ENCODE peak calls at places on chromosomes 13 and 19, in nine cellular contexts. E, J, M, T, D, I, P, U and N are unnamed samples.
A peak's percentile ranks its signal among the peaks of the same experiment; 100 is the strongest.

GRCh38 chr13:23794267-23795161 is 94.7 kb downstream of the MIPEP start:
- DNase-seq in U (no peak), M (no peak), T (no peak), P (no peak), E (no peak), I (peak; percentile 63), J (no peak), D (peak; percentile 96), N (no peak)

GRCh38 chr13:99075268-99076191 is 97.7 kb upstream of the DOCK9 start:
- DNase-seq in T (no peak), M (no peak), J (no peak), U (no peak), I (no peak), D (no peak), P (no peak), E (no peak), N (no peak)

GRCh38 chr19:44588753-44589112 is 24.6 kb upstream of the IGSF23 start:
- DNase-seq in E (no peak), J (no peak), T (no peak), D (no peak), P (no peak), I (no peak), U (no peak), M (peak; percentile 49), N (no peak)

GRCh38 chr19:3270908-3271307 is 46.4 kb downstream of the CELF5 start:
- DNase-seq in U (peak; percentile 26), T (no peak), I (peak; percentile 18), P (no peak), M (peak; percentile 47), D (peak; percentile 47), E (peak; percentile 57), J (no peak), N (no peak)

GRCh38 chr13:28741080-28741479 is 22.3 kb upstream of the SLC46A3 start:
- DNase-seq in D (no peak), P (no peak), M (no peak), U (no peak), J (no peak), E (no peak), I (no peak), T (no peak), N (no peak)

GRCh38 chr13:20150561-20150960 is 10.3 kb downstream of the GJA3 start:
- DNase-seq in J (no peak), E (no peak), U (no peak), T (no peak), M (no peak), I (no peak), P (no peak), D (no peak), N (no peak)

GRCh38 chr13:26037302-26037701 is 14.5 kb downstream of the SHISA2 start:
- DNase-seq in M (no peak), T (no peak), P (no peak), D (no peak), J (no peak), E (peak; percentile 36), U (no peak), I (no peak), N (no peak)

GRCh38 chr19:15113245-15114152 is 6.3 kb downstream of the SYDE1 start:
- DNase-seq in D (no peak), T (no peak), I (no peak), E (no peak), P (no peak), M (no peak), J (no peak), U (no peak), N (no peak)

DNA sequence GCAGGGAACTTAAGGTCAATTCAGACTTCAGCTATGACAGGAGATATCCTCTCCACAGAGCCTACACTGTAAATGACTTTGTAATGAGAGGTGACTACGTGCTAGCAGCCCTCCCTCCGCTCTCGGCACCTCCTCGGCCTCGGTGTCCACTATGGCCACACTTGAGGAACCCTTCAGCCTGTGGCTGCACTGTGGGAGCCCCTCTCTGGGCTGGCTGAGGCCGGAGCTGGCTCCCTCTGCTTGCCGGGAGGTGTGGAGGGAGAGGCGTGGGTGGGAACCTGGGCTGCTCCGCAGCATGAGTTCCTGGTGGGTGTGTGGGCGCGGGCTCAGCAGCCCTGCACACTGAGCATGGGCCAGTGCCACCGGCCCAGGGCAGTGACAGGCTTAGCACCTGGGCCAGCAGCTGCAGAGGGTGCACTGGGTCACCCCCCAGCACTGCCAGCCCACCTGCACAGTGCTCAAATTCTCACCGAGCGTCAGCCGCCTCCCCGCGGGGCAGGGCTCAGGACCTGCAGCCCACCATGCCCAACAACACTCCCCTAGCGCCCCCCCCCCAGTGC is 137.6 kb upstream of the SPACA7 start:
- DNase-seq in D (no peak), U (no peak), P (no peak), E (no peak), I (no peak), T (no peak), J (no peak), M (no peak), N (no peak)
- H3K27me3 ChIP-seq in D (no peaks in the 10 kb centered on the region), U (no peaks in the 10 kb centered on the region), P (no peaks in the 10 kb centered on the region), E (no peaks in the 10 kb centered on the region), I (no peaks in the 10 kb centered on the region), T (no peaks in the 10 kb centered on the region), J (no peaks in the 10 kb centered on the region), M (peaks cover 3% of the 10 kb centered on the region), N (peaks cover 2% of the 10 kb centered on the region)

DNA sequence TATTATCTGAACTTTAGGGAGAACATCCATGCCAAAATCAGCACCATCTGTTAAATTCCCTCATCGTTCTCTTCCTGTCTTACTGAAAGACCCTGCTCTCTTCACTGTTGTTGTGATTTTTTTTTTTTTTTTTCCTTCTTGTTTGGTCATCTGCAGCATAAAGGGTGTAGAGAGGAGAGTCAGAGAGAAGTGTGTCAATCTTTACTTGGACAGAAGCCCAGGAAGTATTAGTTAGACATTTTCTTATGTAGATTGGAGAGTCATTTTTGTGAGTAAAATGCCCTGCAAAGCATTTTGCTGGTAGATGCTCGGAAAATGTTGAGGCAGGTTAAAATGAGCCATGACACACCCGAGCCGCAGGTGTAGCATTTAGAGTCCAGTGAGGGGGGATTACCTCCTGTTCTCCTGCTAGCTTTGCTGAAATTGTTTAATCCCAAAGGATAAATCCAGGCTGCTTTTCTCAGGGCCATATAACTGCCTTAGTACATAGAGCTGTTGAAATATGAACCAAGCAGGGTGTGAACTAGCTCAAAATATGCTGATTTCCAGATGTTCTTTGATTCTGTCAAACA is 143.6 kb downstream of the DCT start:
- DNase-seq in M (no peak), I (no peak), U (no peak), J (no peak), T (no peak), P (no peak), E (no peak), D (no peak), N (no peak)
- TF ChIP-seq CTCF in M (no peak), I (no peak), U (no peak), J (no peak), T (no peak), P (no peak), E (no peak), D (no peak), N (no peak)

GRCh38 chr19:48477067-48477685 is 8.0 kb downstream of the CYTH2 start:
- DNase-seq in U (no peak), I (no peak), M (no peak), P (peak; percentile 58), T (no peak), E (no peak), D (no peak), J (no peak), N (no peak)

GRCh38 chr19:48477696-48478338 is 8.6 kb downstream of the CYTH2 start:
- DNase-seq in U (no peak), D (no peak), P (peak; percentile 81), J (no peak), E (no peak), M (no peak), I (no peak), T (no peak), N (no peak)

GRCh38 chr19:48479686-48480085 is 10.5 kb downstream of the CYTH2 start:
- DNase-seq in E (no peak), D (no peak), J (no peak), U (no peak), I (no peak), T (no peak), P (no peak), M (no peak), N (no peak)

GRCh38 chr19:48480151-48480475 is 10.9 kb downstream of the CYTH2 start:
- DNase-seq in T (peak; percentile 57), E (peak; percentile 47), I (no peak), D (peak; percentile 29), U (no peak), P (peak; percentile 87), J (peak; percentile 76), M (no peak), N (no peak)

DNA sequence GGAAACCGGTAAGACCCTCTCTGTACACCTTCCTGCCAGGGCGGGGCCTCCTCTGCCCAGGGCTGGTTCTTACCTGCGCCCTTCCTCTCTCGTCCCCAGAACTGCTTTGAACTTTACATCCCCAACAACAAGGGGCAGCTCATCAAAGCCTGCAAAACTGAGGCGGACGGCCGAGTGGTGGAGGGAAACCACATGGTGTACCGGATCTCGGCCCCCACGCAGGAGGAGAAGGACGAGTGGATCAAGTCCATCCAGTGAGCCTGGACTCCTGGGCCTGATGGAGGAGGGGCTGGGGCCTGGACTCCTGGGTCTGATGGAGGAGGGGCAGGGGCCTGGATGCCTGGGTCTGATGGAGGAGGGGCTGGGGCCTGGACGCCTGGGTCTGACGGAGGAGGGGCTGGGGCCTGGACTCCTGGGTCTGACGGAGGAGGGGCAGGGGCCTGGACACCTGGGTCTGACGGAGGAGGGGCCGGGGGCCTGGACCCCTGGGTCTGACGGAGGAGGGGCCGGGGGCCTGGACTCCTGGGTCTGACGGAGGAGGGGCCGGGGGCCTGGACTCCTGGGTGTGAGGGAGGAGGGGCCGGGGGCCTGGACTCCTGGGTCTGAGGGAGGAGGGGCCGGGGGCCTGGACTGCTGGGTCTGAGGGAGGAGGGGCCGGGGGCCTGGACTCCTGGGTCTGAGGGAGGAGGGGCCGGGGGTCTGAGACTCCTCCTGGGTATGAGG is 9.3 kb downstream of the CYTH2 start:
- DNase-seq in T (no peak), I (no peak), U (no peak), D (no peak), M (no peak), J (no peak), P (peak; percentile 74), E (no peak), N (no peak)
- H3K36me3 ChIP-seq in T (peaks cover 33% of the 10 kb centered on the region), I (peaks cover 28% of the 10 kb centered on the region), U (no peaks in the 10 kb centered on the region), D (peaks cover 14% of the 10 kb centered on the region), M (no peaks in the 10 kb centered on the region), J (peaks cover 5% of the 10 kb centered on the region), P (peaks cover 3% of the 10 kb centered on the region), E (peaks cover 16% of the 10 kb centered on the region), N (peaks cover 4% of the 10 kb centered on the region)

GRCh38 chr13:46388308-46388707 is 1.3 kb upstream of the RUBCNL start:
- DNase-seq in M (no peak), E (no peak), I (no peak), D (no peak), P (no peak), J (no peak), U (no peak), T (no peak), N (no peak)

GRCh38 chr13:46386996-46387851 is at the start of gene RUBCNL:
- DNase-seq in U (peak; percentile 26), P (peak; percentile 70), M (peak; percentile 39), I (no peak), T (peak; percentile 78), D (peak; percentile 27), J (no peak), E (peak; percentile 15), N (no peak)

GRCh38 chr13:46389457-46389856 is 2.4 kb upstream of the RUBCNL start:
- DNase-seq in D (no peak), M (no peak), J (no peak), U (no peak), P (no peak), I (no peak), E (no peak), T (no peak), N (no peak)

GRCh38 chr13:46389985-46390384 is 2.9 kb upstream of the RUBCNL start:
- DNase-seq in E (no peak), P (no peak), D (peak; percentile 17), J (no peak), U (no peak), M (no peak), T (peak; percentile 64), I (no peak), N (peak; percentile 43)

DNA sequence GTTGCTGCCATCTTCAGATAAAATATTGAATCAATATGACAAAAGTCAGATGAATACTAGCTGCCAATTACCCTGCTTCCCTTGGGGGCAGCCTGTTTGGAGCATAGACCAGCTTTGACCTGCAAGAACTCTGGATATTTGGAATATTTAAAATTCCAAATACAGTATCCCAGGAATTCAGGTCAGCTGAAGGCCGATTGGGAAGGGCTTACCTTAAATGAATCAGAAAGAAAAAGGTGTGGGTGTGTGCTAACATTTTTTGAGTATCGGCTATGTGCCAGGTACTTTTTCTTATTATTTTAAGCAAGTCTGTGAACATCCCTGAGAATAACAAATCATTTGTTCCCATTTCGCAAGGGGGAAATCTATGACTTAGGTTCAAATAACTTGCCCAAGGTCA is 1.8 kb upstream of the RUBCNL start:
- DNase-seq in M (no peak), E (no peak), I (no peak), D (no peak), J (no peak), U (no peak), P (no peak), T (no peak), N (no peak)
- H3K27me3 ChIP-seq in M (peaks cover 56% of the 10 kb centered on the region), E (no peaks in the 10 kb centered on the region), I (peaks cover 46% of the 10 kb centered on the region), D (peaks cover 30% of the 10 kb centered on the region), J (peaks cover 41% of the 10 kb centered on the region), U (peaks cover 10% of the 10 kb centered on the region), P (no peaks in the 10 kb centered on the region), T (peaks cover 30% of the 10 kb centered on the region), N (peaks cover 19% of the 10 kb centered on the region)